ENCODE peak calls at places on chromosomes 16 and 17, in seven cellular contexts. Z is WTC11, F is H1, K is K562, C is HCT116, V is GM12878, E is HepG2. R is an unnamed sample.

GRCh38 chr16:54125751-54126655 is 160.6 kb downstream of the IRX3 start:
- DNase-seq in Z (no peak), F (no peak), K (no peak), C (no peak), V (no peak), E (no peak), R (no peak)

GRCh38 chr17:47836601-47837000 is 4.5 kb downstream of the SCRN2 start:
- DNase-seq in Z (no peak), F (no peak), K (no peak), C (no peak), V (no peak), E (no peak), R (no peak)

GRCh38 chr17:73189417-73190099 is 3.3 kb upstream of the COG1 start:
- DNase-seq in Z (peak), F (no peak), K (no peak), C (peak), V (no peak), E (peak), R (peak)

GRCh38 chr17:44844390-44844830 is 3.3 kb upstream of the HIGD1B start:
- DNase-seq in Z (no peak), F (no peak), K (no peak), C (no peak), V (no peak), E (peak), R (no peak)

GRCh38 chr17:82859431-82860403 is 19.9 kb upstream of the ZNF750 start:
- DNase-seq in Z (no peak), F (no peak), K (peak), C (peak), V (peak), E (peak), R (no peak)

GRCh38 chr17:38702900-38703741 is 2.0 kb upstream of the MLLT6 start:
- DNase-seq in Z (no peak), F (no peak), K (no peak), C (no peak), V (no peak), E (no peak), R (no peak)

GRCh38 chr17:6497496-6498221 is 53.4 kb downstream of the PIMREG start:
- DNase-seq in Z (no peak), F (no peak), K (no peak), C (no peak), V (no peak), E (no peak), R (no peak)

GRCh38 chr16:80973991-80974390 is 32.7 kb downstream of the CMC2 start:
- DNase-seq in Z (no peak), F (no peak), K (no peak), C (no peak), V (no peak), E (no peak), R (no peak)

GRCh38 chr16:10625595-10626357 is 45.4 kb upstream of the EMP2 start:
- DNase-seq in Z (no peak), F (no peak), K (no peak), C (no peak), V (no peak), E (peak), R (no peak)

GRCh38 chr16:50519001-50519400 is 29.2 kb upstream of the NKD1 start:
- DNase-seq in Z (no peak), F (no peak), K (no peak), C (no peak), V (no peak), E (no peak), R (no peak)

GRCh38 chr17:78315355-78316114 is 44.3 kb downstream of the SOCS3 start:
- DNase-seq in Z (no peak), F (no peak), K (peak), C (peak), V (peak), E (peak), R (no peak)

DNA sequence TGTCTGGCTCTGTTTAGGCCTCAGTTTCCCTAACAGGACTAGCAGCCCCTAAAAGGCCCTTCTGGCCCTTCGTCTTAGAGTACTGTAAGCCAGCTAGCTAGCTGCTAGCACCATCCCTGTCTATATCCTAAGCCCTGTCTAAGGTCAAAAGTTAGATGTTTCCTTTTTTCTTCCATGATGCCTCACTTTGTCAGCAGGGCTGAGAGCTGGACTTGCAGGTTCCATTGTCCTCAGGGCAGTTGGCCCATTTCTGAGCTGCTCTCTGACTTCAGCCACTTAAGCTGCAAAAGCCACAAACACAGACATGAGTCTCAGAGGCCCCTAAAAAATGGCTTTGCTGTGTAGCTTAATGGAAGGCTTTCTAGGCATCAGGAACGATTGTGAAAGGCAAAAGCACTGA is 187.7 kb downstream of the CBLN1 start:
- DNase-seq in Z (no peak), F (no peak), K (no peak), C (no peak), V (no peak), E (no peak), R (no peak)
- TF ChIP-seq SP1 in Z (no peak), F (no peak), K (no peak), C (no peak), V (no peak), E (no peak), R (no peak)

GRCh38 chr16:89829630-89830437 is 1.6 kb downstream of the SPIRE2 start:
- DNase-seq in Z (no peak), F (no peak), K (no peak), C (no peak), V (no peak), E (peak), R (no peak)
- TF ChIP-seq SP1 in Z (no peak), F (no peak), K (no peak), C (no peak), V (no peak), E (no peak), R (no peak)

DNA sequence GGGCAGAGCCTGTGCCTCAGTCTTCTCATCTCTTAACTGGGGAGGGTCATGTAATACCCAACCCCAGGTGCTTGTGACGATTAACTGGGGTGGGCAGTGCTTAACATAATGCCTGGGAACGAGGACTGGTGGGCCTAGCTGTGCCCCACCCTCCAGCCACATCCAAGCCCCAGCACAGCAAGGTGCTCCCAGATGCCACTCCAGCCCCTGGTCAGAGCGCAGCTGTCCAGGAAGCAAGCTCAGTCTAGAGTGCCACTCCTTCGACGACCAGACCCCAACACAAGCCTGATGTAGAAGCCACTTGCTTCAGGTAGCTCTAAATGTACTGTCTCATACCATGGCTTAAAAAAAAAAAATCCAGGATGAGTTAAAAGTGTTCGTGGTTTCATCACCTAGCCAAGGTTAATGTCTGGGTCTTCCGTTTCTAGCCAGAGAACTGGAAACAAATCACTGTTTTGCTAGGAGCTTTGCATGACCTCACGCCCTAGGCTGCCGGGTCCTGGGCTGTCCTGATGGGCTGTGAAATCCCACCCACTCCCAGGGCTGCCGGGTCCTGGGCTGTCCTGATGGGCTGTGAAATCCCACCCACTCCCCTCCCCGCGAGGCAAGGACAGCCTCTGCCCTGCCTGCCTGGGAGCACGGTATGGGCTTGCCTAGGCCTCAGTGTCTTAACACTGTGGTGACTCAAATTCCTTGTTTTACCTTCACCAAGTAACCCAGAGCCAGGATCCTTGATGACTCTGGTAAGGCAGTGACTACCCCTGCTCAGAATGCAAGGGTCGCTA is 7.7 kb downstream of the MIEF2 start:
- DNase-seq in Z (peak), F (no peak), K (no peak), C (no peak), V (no peak), E (no peak), R (no peak)
- TF ChIP-seq SP1 in Z (no peak), F (no peak), K (no peak), C (no peak), V (no peak), E (no peak), R (no peak)

GRCh38 chr16:82226327-82226726 is 56.3 kb upstream of the MPHOSPH6 start:
- DNase-seq in Z (no peak), F (no peak), K (no peak), C (no peak), V (no peak), E (no peak), R (no peak)
- TF ChIP-seq SP1 in Z (no peak), F (no peak), K (no peak), C (no peak), V (no peak), E (no peak), R (no peak)

GRCh38 chr16:65226077-65226476 is 104.2 kb upstream of the CDH11 start:
- DNase-seq in Z (no peak), F (no peak), K (no peak), C (no peak), V (no peak), E (no peak), R (no peak)

GRCh38 chr16:65227041-65227835 is 105.4 kb upstream of the CDH11 start:
- DNase-seq in Z (no peak), F (no peak), K (no peak), C (no peak), V (no peak), E (no peak), R (no peak)

GRCh38 chr16:65225488-65225887 is 103.6 kb upstream of the CDH11 start:
- DNase-seq in Z (no peak), F (no peak), K (no peak), C (no peak), V (no peak), E (no peak), R (no peak)

GRCh38 chr16:65224994-65225393 is 103.1 kb upstream of the CDH11 start:
- DNase-seq in Z (no peak), F (no peak), K (no peak), C (no peak), V (no peak), E (no peak), R (no peak)

GRCh38 chr16:65229191-65229662 is 107.4 kb upstream of the CDH11 start:
- DNase-seq in Z (no peak), F (no peak), K (no peak), C (no peak), V (no peak), E (no peak), R (no peak)
- TF ChIP-seq SP1 in Z (no peak), F (no peak), K (no peak), C (no peak), V (no peak), E (no peak), R (no peak)

GRCh38 chr17:30378797-30379302 is at the start of gene CPD:
- DNase-seq in Z (peak), F (peak), K (peak), C (peak), V (peak), E (peak), R (peak)

GRCh38 chr17:30375661-30376060 is 3.1 kb upstream of the CPD start:
- DNase-seq in Z (no peak), F (no peak), K (no peak), C (no peak), V (no peak), E (no peak), R (no peak)

GRCh38 chr17:30378191-30378796 is 433 bp upstream of the CPD start:
- DNase-seq in Z (peak), F (peak), K (peak), C (no peak), V (no peak), E (no peak), R (no peak)

GRCh38 chr17:30377574-30377973 is 1.2 kb upstream of the CPD start:
- DNase-seq in Z (no peak), F (no peak), K (no peak), C (no peak), V (no peak), E (no peak), R (no peak)

GRCh38 chr17:30376621-30377452 is 1.9 kb upstream of the CPD start:
- DNase-seq in Z (no peak), F (no peak), K (no peak), C (no peak), V (peak), E (peak), R (peak)
- TF ChIP-seq SP1 in Z (no peak), F (no peak), K (no peak), C (no peak), V (peak), E (no peak), R (no peak)

DNA sequence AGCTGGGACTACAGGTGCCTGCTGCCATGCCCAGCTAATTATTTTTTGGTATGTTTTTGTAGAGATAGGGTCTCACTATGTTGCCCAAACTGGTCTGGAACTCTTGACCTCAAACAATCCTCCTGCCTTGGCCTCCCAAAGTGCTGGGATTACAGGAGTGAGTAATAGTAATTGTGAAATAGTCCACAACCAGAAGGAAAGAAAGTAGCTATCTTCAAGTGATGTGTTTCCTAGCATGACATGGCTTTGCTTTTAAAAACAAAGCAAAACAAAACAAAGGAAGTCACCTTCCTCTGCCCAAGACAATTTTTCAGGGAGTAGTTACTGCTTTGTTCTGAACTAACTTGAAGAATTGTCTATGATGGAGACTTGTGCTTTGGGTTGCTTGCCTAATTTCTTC is 27.0 kb downstream of the ATP6V0A1 start:
- DNase-seq in Z (no peak), F (no peak), K (no peak), C (no peak), V (no peak), E (no peak), R (no peak)
- TF ChIP-seq SP1 in Z (no peak), F (no peak), K (no peak), C (no peak), V (no peak), E (no peak), R (no peak)